ENCODE peak calls at places on chromosomes 5 and 9, in eight cellular contexts. O is A549, M is H1, I is GM12878, E is HepG2, J is HCT116, V is K562, Z is SK-N-SH. K is an unnamed sample.

GRCh38 chr9:31388660-31389059 is 995.8 kb upstream of the ACO1 start:
- DNase-seq in O (no peak), M (no peak), I (no peak), E (no peak), J (no peak), V (no peak), Z (no peak), K (no peak)

GRCh38 chr5:172891716-172892421 is 57.8 kb downstream of the ERGIC1 start:
- DNase-seq in O (no peak), M (no peak), I (no peak), E (no peak), J (no peak), V (no peak), Z (no peak), K (peak)

GRCh38 chr9:76166436-76166959 is 227.7 kb downstream of the RFK start:
- DNase-seq in O (no peak), M (no peak), I (no peak), E (no peak), J (no peak), V (no peak), Z (no peak), K (peak)

GRCh38 chr9:131330814-131331600 is 41.5 kb downstream of the PLPP7 start:
- DNase-seq in O (no peak), M (peak), I (no peak), E (no peak), J (no peak), V (peak), Z (peak), K (peak)

GRCh38 chr9:128920381-128921058 is at the start of gene PHYHD1:
- DNase-seq in O (no peak), M (no peak), I (no peak), E (no peak), J (no peak), V (no peak), Z (no peak), K (no peak)

GRCh38 chr9:26677965-26678745 is 214.4 kb downstream of the CAAP1 start:
- DNase-seq in O (no peak), M (no peak), I (no peak), E (no peak), J (no peak), V (no peak), Z (no peak), K (no peak)

GRCh38 chr9:136847065-136847826 is 2.0 kb upstream of the PHPT1 start:
- DNase-seq in O (peak), M (no peak), I (no peak), E (peak), J (peak), V (peak), Z (peak), K (peak)

GRCh38 chr9:113164536-113165300 is 13.9 kb downstream of the SLC31A2 start:
- DNase-seq in O (no peak), M (no peak), I (no peak), E (no peak), J (no peak), V (no peak), Z (peak), K (no peak)

GRCh38 chr5:134432174-134432573 is 20.5 kb upstream of the CDKN2AIPNL start:
- DNase-seq in O (no peak), M (no peak), I (no peak), E (no peak), J (no peak), V (no peak), Z (no peak), K (no peak)

GRCh38 chr9:79670269-79670961 is 98.7 kb downstream of the TLE4 start:
- DNase-seq in O (no peak), M (no peak), I (no peak), E (no peak), J (no peak), V (no peak), Z (no peak), K (no peak)

GRCh38 chr5:38925154-38925925 is 79.5 kb downstream of the OSMR start:
- DNase-seq in O (no peak), M (no peak), I (no peak), E (no peak), J (no peak), V (no peak), Z (no peak), K (no peak)

GRCh38 chr5:56409331-56410190 is 176.4 kb upstream of the ANKRD55 start:
- DNase-seq in O (peak), M (no peak), I (no peak), E (no peak), J (no peak), V (no peak), Z (no peak), K (peak)

GRCh38 chr5:133361922-133362321 is 250.4 kb downstream of the FSTL4 start:
- DNase-seq in O (no peak), M (no peak), I (no peak), E (no peak), J (no peak), V (no peak), Z (no peak), K (no peak)
- H3K4me2 ChIP-seq in O (no peak), M (no peak), I (no peak), E (no peak), J (no peak), V (no peak), Z (no peak), K (no peak)

DNA sequence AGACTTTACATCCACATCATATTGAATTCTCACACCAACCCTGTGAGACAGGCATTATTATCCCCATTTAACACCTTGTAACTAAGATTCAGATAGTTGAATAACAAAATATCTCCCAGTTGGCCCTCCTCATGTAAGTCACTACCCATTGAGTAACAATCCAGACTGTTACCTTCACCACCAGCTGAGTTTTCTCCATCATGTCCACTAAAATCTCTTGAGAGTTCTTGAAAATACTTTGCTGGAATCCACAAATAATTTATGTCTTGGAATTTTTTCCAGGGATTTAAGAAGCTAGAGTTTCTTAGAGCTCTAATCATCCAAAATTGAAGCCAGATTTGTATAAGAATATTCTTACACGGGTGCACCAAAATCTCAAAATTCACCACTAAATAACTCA is 2.7 kb downstream of the PTPDC1 start:
- DNase-seq in O (no peak), M (no peak), I (no peak), E (no peak), J (no peak), V (no peak), Z (no peak), K (no peak)
- TF ChIP-seq MAX in O (no peak), M (no peak), I (no peak), E (no peak), J (no peak), V (no peak), Z (no peak), K (no peak)

GRCh38 chr5:139223481-139223880 is 25.3 kb upstream of the SIL1 start:
- DNase-seq in O (no peak), M (no peak), I (no peak), E (no peak), J (no peak), V (no peak), Z (no peak), K (no peak)

GRCh38 chr5:139232161-139232724 is 34.1 kb upstream of the SIL1 start:
- DNase-seq in O (no peak), M (no peak), I (peak), E (no peak), J (no peak), V (no peak), Z (no peak), K (no peak)

GRCh38 chr5:139222346-139222745 is 24.2 kb upstream of the SIL1 start:
- DNase-seq in O (no peak), M (no peak), I (no peak), E (no peak), J (no peak), V (no peak), Z (no peak), K (no peak)

GRCh38 chr5:139226131-139226530 is 28.0 kb upstream of the SIL1 start:
- DNase-seq in O (no peak), M (no peak), I (no peak), E (no peak), J (no peak), V (no peak), Z (no peak), K (no peak)

DNA sequence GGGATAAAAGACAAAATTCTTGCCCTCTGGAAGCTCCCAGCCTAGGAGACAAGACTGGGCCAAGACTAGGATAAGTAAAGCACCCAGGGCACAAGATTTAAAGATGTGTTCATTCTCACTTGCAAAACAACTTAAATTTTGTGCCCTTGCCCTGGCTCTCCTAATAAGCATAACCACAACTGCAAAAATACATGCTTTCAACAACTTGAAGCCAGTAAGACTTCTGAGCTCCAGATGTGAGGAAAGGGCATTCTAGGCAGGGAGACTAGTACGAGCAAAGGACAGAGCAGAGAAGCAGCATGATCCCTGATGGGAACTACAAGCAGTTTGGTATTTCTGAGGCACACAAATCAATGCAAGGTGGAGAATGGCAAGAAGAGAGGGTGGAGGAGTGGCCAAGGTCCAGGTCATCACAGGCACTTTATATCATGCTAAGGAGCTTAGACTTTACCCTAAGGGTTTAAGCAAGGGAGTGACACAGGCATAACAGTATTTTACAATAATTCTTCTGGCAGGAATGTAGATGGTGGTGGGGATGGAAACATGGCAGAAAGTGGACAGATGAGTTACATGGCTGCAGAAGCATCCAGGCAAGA is 30.1 kb upstream of the SIL1 start:
- DNase-seq in O (no peak), M (no peak), I (no peak), E (no peak), J (no peak), V (no peak), Z (no peak), K (no peak)
- H3K27ac ChIP-seq in O (no peak), M (no peak), I (no peak), E (no peak), J (no peak), V (no peak), Z (no peak), K (no peak)

GRCh38 chr5:145944328-145944727 is 8.0 kb downstream of the SH3RF2 start:
- DNase-seq in O (no peak), M (no peak), I (no peak), E (peak), J (no peak), V (no peak), Z (no peak), K (no peak)
- H3K4me2 ChIP-seq in O (peak), M (no peak), I (no peak), E (peak), J (no peak), V (no peak), Z (no peak), K (no peak)

GRCh38 chr9:93120846-93121315 is 13.2 kb downstream of the NINJ1 start:
- DNase-seq in O (no peak), M (no peak), I (no peak), E (no peak), J (no peak), V (no peak), Z (no peak), K (no peak)

GRCh38 chr9:93119953-93120845 is 13.9 kb downstream of the NINJ1 start:
- DNase-seq in O (peak), M (no peak), I (no peak), E (peak), J (peak), V (peak), Z (peak), K (peak)

GRCh38 chr9:93122721-93123221 is 11.3 kb downstream of the NINJ1 start:
- DNase-seq in O (no peak), M (no peak), I (no peak), E (no peak), J (no peak), V (no peak), Z (no peak), K (no peak)

GRCh38 chr9:93119703-93119952 is 14.4 kb downstream of the NINJ1 start:
- DNase-seq in O (no peak), M (no peak), I (no peak), E (no peak), J (no peak), V (no peak), Z (no peak), K (no peak)

GRCh38 chr9:93121316-93122241 is 12.5 kb downstream of the NINJ1 start:
- DNase-seq in O (no peak), M (no peak), I (no peak), E (no peak), J (no peak), V (no peak), Z (no peak), K (no peak)
- TF ChIP-seq MAX in O (no peak), M (no peak), I (no peak), E (no peak), J (no peak), V (no peak), Z (no peak), K (no peak)

GRCh38 chr9:2024888-2025781 is 10.0 kb downstream of the SMARCA2 start:
- DNase-seq in O (no peak), M (no peak), I (no peak), E (no peak), J (no peak), V (no peak), Z (no peak), K (no peak)

GRCh38 chr9:2023532-2023931 is 8.4 kb downstream of the SMARCA2 start:
- DNase-seq in O (no peak), M (no peak), I (no peak), E (no peak), J (no peak), V (no peak), Z (no peak), K (peak)

GRCh38 chr9:2022560-2022959 is 7.4 kb downstream of the SMARCA2 start:
- DNase-seq in O (no peak), M (no peak), I (no peak), E (no peak), J (no peak), V (no peak), Z (no peak), K (peak)

GRCh38 chr9:2021731-2022130 is 6.6 kb downstream of the SMARCA2 start:
- DNase-seq in O (no peak), M (no peak), I (no peak), E (no peak), J (no peak), V (peak), Z (no peak), K (no peak)

GRCh38 chr9:2023042-2023441 is 7.9 kb downstream of the SMARCA2 start:
- DNase-seq in O (no peak), M (no peak), I (no peak), E (no peak), J (no peak), V (no peak), Z (no peak), K (no peak)
- H3K27ac ChIP-seq in O (no peak), M (no peak), I (peak), E (no peak), J (no peak), V (peak), Z (no peak), K (no peak)